ENCODE peak calls at places on chromosomes 6 and 20, in five cellular contexts. S is GM10248, R is nephron progenitor cell, A is GM12891, X is ACHN. M is an unnamed sample.

GRCh38 chr20:59178983-59179595 is 15.5 kb downstream of the ZNF831 start:
- DNase-seq in S (no peak), R (no peak), A (no peak), X (no peak), M (peak; percentile 16)

GRCh38 chr6:106608080-106608668 is 21.1 kb downstream of the RTN4IP1 start:
- DNase-seq in S (peak; percentile 51), R (no peak), A (no peak), X (peak; percentile 77), M (peak; percentile 55)

GRCh38 chr6:96899599-96899998 is 1.9 kb upstream of the NDUFAF4 start:
- DNase-seq in S (no peak), R (no peak), A (no peak), X (no peak), M (no peak)

GRCh38 chr6:38554700-38555413 is 84.9 kb downstream of the BTBD9 start:
- DNase-seq in S (no peak), R (no peak), A (no peak), X (peak; percentile 13), M (no peak)

GRCh38 chr6:149043476-149044130 is 273.9 kb upstream of the TAB2 start:
- DNase-seq in S (no peak), R (peak; percentile 24), A (no peak), X (peak; percentile 25), M (no peak)

GRCh38 chr6:160887616-160888015 is 104.0 kb upstream of the MAP3K4 start:
- DNase-seq in S (no peak), R (no peak), A (no peak), X (no peak), M (no peak)

GRCh38 chr20:24700166-24700860 is 230.9 kb downstream of the SYNDIG1 start:
- DNase-seq in S (no peak), R (no peak), A (no peak), X (no peak), M (no peak)

GRCh38 chr6:17986656-17987575 is 519 bp downstream of the KIF13A start:
- DNase-seq in S (peak; percentile 32), R (peak; percentile 58), A (no peak), X (peak; percentile 53), M (peak; percentile 72)

GRCh38 chr6:80610821-80611220 is 504.4 kb downstream of the BCKDHB start:
- DNase-seq in S (no peak), R (no peak), A (no peak), X (no peak), M (no peak)

GRCh38 chr6:106098383-106099234 is 12.5 kb downstream of the PRDM1 start:
- DNase-seq in S (no peak), R (no peak), A (no peak), X (no peak), M (peak; percentile 90)

GRCh38 chr6:116314218-116314617 is 34.5 kb upstream of the TSPYL1 start:
- DNase-seq in S (no peak), R (no peak), A (no peak), X (no peak), M (no peak)

GRCh38 chr6:25005010-25005409 is 69.2 kb upstream of the RIPOR2 start:
- DNase-seq in S (no peak), R (no peak), A (no peak), X (no peak), M (no peak)

GRCh38 chr20:61912665-61913422 is 152.8 kb downstream of the TAF4 start:
- DNase-seq in S (peak; percentile 47), R (no peak), A (peak; percentile 59), X (no peak), M (no peak)

GRCh38 chr6:40725390-40725789 is 138.2 kb upstream of the LRFN2 start:
- DNase-seq in S (no peak), R (no peak), A (no peak), X (no peak), M (no peak)

GRCh38 chr6:6736753-6737654 is 148.5 kb downstream of the LY86 start:
- DNase-seq in S (no peak), R (peak; percentile 74), A (peak; percentile 55), X (no peak), M (peak; percentile 50)

GRCh38 chr20:19022791-19023448 is 189.5 kb upstream of the SLC24A3 start:
- DNase-seq in S (no peak), R (no peak), A (no peak), X (no peak), M (no peak)

GRCh38 chr6:126118934-126119333 is 132.6 kb downstream of the TRMT11 start:
- DNase-seq in S (no peak), R (no peak), A (no peak), X (no peak), M (no peak)

GRCh38 chr20:60250251-60250650 is 292.0 kb downstream of the CDH26 start:
- DNase-seq in S (no peak), R (no peak), A (no peak), X (no peak), M (no peak)

GRCh38 chr6:32625137-32625536 is 12.1 kb upstream of the HLA-DQA1 start:
- DNase-seq in S (no peak), R (no peak), A (no peak), X (no peak), M (no peak)

GRCh38 chr6:167766986-167767714 is 59.6 kb upstream of the AFDN start:
- DNase-seq in S (no peak), R (no peak), A (no peak), X (no peak), M (no peak)

GRCh38 chr20:5654557-5654956 is 95.6 kb upstream of the SHLD1 start:
- DNase-seq in S (no peak), R (no peak), A (no peak), X (no peak), M (no peak)

GRCh38 chr20:62120990-62121775 is 1.1 kb upstream of the LSM14B start:
- DNase-seq in S (no peak), R (no peak), A (no peak), X (peak; percentile 63), M (peak; percentile 61)

GRCh38 chr6:128390168-128390567 is 130.2 kb downstream of the PTPRK start:
- DNase-seq in S (no peak), R (no peak), A (no peak), X (no peak), M (no peak)

GRCh38 chr6:122614303-122614702 is 4.1 kb downstream of the PKIB start:
- DNase-seq in S (no peak), R (no peak), A (no peak), X (no peak), M (no peak)

GRCh38 chr20:45630366-45630765 is 718 bp downstream of the WFDC9 start:
- DNase-seq in S (no peak), R (no peak), A (no peak), X (no peak), M (no peak)

GRCh38 chr20:33837096-33837830 is 26.1 kb downstream of the CHMP4B start:
- DNase-seq in S (no peak), R (no peak), A (no peak), X (no peak), M (no peak)

GRCh38 chr6:127518212-127518709 is 874 bp downstream of the MTCL3 start:
- DNase-seq in S (no peak), R (no peak), A (no peak), X (peak; percentile 31), M (no peak)

GRCh38 chr6:166344240-166344639 is 1.9 kb upstream of the SFT2D1 start:
- DNase-seq in S (no peak), R (no peak), A (no peak), X (no peak), M (no peak)

GRCh38 chr20:62910217-62910766 is 16.0 kb downstream of the DIDO1 start:
- DNase-seq in S (no peak), R (no peak), A (no peak), X (no peak), M (no peak)

GRCh38 chr6:13384966-13385365 is 56.6 kb upstream of the TBC1D7 start:
- DNase-seq in S (no peak), R (no peak), A (no peak), X (no peak), M (no peak)

M was measured in colonic mucosa.